ENCODE peak calls at places on chromosomes 4 and X, in nine cellular contexts. E is mucosa of descending colon; G is heart left ventricle; C is CD8-positive, alpha-beta T cell; I is esophagus muscularis mucosa; U is Karpas-422; J is A549; W is Peyer's patch; A is sigmoid colon. V is an unnamed sample.

GRCh38 chrX:15359701-15360100 is 24.4 kb upstream of the PIGA start:
- DNase-seq in U (no peak), E (no peak), I (no peak), C (no peak), J (no peak), G (no peak), A (no peak), W (no peak), V (no peak)

GRCh38 chr4:181293541-181293940 is 949.7 kb upstream of the TENM3 start:
- DNase-seq in U (no peak), C (no peak), I (no peak), E (no peak), A (no peak), J (no peak), G (no peak), W (no peak), V (no peak)

GRCh38 chrX:37420179-37420578 is 71.0 kb downstream of the PRRG1 start:
- DNase-seq in C (no peak), I (no peak), E (no peak), J (no peak), A (no peak), G (no peak), U (no peak), W (no peak), V (no peak)

GRCh38 chr4:40962551-40963185 is 212.9 kb downstream of the NSUN7 start:
- DNase-seq in J (no peak), I (peak; percentile 8), W (no peak), U (no peak), G (no peak), E (no peak), A (no peak), C (no peak), V (no peak)

GRCh38 chr4:52059372-52059771 is 8.3 kb downstream of the SPATA18 start:
- DNase-seq in W (no peak), J (peak; percentile 5), I (peak; percentile 75), G (peak; percentile 21), U (no peak), E (no peak), C (no peak), A (no peak), V (no peak)

GRCh38 chrX:132883358-132883908 is 75.0 kb downstream of the HS6ST2 start:
- DNase-seq in E (no peak), G (no peak), C (no peak), A (no peak), W (no peak), J (no peak), I (no peak), U (no peak), V (no peak)

GRCh38 chr4:159010563-159011260 is 92.2 kb upstream of the RAPGEF2 start:
- DNase-seq in C (no peak), U (no peak), I (no peak), E (no peak), W (no peak), A (peak; percentile 92), G (peak; percentile 65), J (peak; percentile 50), V (peak; percentile 83)

GRCh38 chrX:53681661-53682060 is 4.9 kb downstream of the HUWE1 start:
- DNase-seq in G (no peak), A (no peak), I (no peak), W (no peak), J (no peak), C (no peak), U (no peak), E (no peak), V (no peak)

GRCh38 chr4:576991-577498 is 950 bp upstream of the TMEM271 start:
- DNase-seq in I (no peak), U (no peak), W (peak; percentile 26), J (no peak), C (no peak), G (no peak), E (no peak), A (no peak), V (no peak)

GRCh38 chr4:56181140-56181950 is 205.9 kb downstream of the AASDH start:
- DNase-seq in J (no peak), U (no peak), C (no peak), I (no peak), A (no peak), E (no peak), G (no peak), W (no peak), V (no peak)

GRCh38 chr4:30429813-30430466 is 290.2 kb upstream of the PCDH7 start:
- DNase-seq in W (no peak), C (no peak), I (no peak), E (no peak), A (no peak), J (no peak), G (no peak), U (no peak), V (no peak)

DNA sequence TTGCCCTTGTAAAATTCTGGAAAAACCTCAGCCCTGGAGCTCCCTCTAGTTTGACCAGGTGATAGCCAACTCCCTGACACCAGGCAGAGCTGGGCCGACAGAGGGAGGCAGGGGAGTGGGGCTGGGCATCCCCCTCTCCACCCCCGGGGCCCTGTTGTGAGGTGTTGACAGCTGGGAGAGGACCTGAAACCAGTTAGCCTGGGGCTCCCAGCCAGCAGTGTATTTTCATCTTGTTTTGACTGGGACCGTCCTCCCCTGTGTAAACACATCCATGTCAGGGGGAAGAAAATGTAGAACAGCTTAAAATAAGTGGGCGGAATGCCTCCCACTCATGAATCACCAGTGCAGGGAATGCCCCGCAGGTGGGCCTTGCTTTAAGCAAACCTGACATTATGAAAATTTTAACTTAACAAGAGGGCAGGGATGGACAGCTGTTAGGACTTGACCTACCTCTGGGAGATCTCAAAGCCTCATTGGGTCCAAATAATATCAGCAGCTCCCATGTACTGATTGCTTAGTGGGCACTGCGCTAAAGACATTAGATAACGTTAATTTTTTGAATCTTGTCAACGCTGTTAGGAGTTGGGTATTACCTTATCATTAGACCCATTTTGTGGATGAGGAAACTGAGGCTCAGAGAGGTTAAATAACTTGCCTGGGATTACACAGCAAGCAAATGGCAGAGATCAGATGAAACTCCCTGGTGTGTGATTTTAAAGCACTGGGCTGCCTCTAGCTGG is 45.9 kb downstream of the TSC22D3 start:
- DNase-seq in J (no peak), I (no peak), U (no peak), W (no peak), C (no peak), A (no peak), E (no peak), G (peak; percentile 71), V (no peak)
- H3K4me1 ChIP-seq in J (peaks cover 75% of the 10 kb centered on the region), I (peaks cover 100% of the 10 kb centered on the region), U (peaks cover 8% of the 10 kb centered on the region), W (no peaks in the 10 kb centered on the region), C (no peaks in the 10 kb centered on the region), A (peaks cover 46% of the 10 kb centered on the region), E (peaks cover 11% of the 10 kb centered on the region), G (peaks cover 78% of the 10 kb centered on the region), V (peaks cover 57% of the 10 kb centered on the region)

GRCh38 chr4:101970555-101970954 is 180.0 kb downstream of the BANK1 start:
- DNase-seq in J (peak; percentile 74), A (no peak), W (no peak), E (no peak), I (no peak), U (no peak), C (no peak), G (no peak), V (no peak)

GRCh38 chr4:101969965-101970364 is 179.4 kb downstream of the BANK1 start:
- DNase-seq in W (no peak), A (no peak), G (no peak), C (no peak), U (no peak), I (no peak), E (no peak), J (peak; percentile 61), V (no peak)

GRCh38 chr4:101972791-101973190 is 182.3 kb downstream of the BANK1 start:
- DNase-seq in U (no peak), A (no peak), I (no peak), W (no peak), E (no peak), C (no peak), J (no peak), G (no peak), V (no peak)

GRCh38 chr4:101967697-101968346 is 177.3 kb downstream of the BANK1 start:
- DNase-seq in G (no peak), C (no peak), E (no peak), J (peak; percentile 73), W (no peak), I (no peak), A (no peak), U (no peak), V (no peak)

GRCh38 chr4:101968364-101968763 is 177.8 kb downstream of the BANK1 start:
- DNase-seq in G (no peak), U (no peak), C (no peak), I (no peak), A (no peak), E (no peak), J (peak; percentile 41), W (no peak), V (no peak)
- H3K4me3 ChIP-seq in G (no peak overlapping the region), U (no peak overlapping the region), C (no peak overlapping the region), I (no peak overlapping the region), A (no peak overlapping the region), E (no peak overlapping the region), J (no peak overlapping the region), W (no peak overlapping the region), V (no peak overlapping the region)

DNA sequence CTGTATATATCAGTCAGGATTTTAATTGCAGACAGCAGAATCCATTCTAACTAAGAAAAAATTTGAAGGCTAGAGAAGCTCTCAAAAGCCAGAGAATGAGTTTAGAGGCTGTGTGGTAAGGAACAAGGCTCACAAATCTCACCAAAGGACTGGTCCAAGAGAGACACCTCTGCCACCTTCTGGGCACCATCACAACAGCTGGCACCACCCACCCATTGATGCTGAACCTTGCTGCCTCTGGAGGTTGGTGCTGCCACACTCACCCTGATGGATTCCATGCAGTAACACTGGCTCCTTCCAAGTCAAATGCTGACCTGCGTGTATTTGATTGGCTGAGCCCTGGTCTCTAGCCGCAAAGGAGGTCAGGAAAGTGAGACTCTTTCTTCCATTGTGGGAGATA is 100.8 kb downstream of the BEND2 start:
- DNase-seq in E (no peak), I (no peak), A (no peak), W (no peak), C (no peak), G (no peak), J (peak; percentile 4), U (no peak), V (no peak)
- H3K9me3 ChIP-seq in E (no peaks in the 10 kb centered on the region), I (peaks cover 8% of the 10 kb centered on the region), A (no peaks in the 10 kb centered on the region), W (no peaks in the 10 kb centered on the region), C (no peaks in the 10 kb centered on the region), G (no peaks in the 10 kb centered on the region), J (peaks cover 5% of the 10 kb centered on the region), U (no peaks in the 10 kb centered on the region), V (no peaks in the 10 kb centered on the region)

DNA sequence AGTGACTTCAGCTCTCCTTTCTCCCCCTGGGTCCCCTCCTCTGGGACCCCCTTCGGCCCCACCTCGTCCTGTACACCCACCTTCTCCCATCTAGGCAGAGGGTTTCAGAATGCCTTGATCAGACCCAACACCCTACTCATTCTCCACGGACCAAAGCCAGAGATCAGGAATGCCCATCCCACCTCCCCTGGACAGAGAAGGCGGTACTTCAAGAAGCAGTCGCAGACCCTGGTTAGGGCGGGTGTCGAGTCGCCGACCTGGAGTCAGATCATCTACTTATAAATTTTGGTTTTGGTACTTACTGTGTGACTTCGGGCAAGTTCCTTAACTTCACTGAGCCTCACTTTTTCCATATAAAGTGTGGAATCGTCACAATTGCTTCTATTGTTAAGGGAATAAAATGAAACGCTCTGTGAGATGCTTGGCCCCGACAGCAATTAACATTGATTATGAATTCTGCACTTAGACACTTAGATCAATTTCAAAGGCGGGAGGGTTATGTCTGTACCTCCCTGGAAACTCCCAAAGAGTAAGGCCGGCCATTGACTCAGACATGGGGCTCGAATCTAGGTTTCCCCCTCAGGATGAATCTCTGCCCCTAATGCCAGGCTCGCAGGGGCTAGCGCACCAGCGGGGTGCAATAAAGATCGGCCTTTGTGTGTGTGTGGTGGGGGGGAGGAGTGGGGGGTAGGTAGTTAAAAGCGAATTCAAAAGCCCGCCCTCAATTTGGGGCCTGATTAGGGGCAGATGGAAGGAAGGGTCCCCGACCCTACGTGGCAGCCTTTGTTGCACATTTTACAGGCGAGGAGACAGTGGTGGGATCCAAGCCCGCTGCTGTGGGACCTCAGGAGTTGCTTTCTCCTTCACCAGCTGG is 9.3 kb downstream of the MSX1 start:
- DNase-seq in G (no peak), U (no peak), C (no peak), I (no peak), E (no peak), J (no peak), A (no peak), W (no peak), V (no peak)
- H3K4me1 ChIP-seq in G (peaks cover 20% of the 10 kb centered on the region), U (no peaks in the 10 kb centered on the region), C (peaks cover 8% of the 10 kb centered on the region), I (peaks cover 62% of the 10 kb centered on the region), E (no peaks in the 10 kb centered on the region), J (peaks cover 6% of the 10 kb centered on the region), A (peaks cover 60% of the 10 kb centered on the region), W (no peaks in the 10 kb centered on the region), V (no peaks in the 10 kb centered on the region)